ENCODE peak calls at places on chromosomes 1 and 21, in four cellular contexts. M is AG08396; C is stimulated activated CD8-positive, alpha-beta memory T cell treated with anti-CD3 and anti-CD28 coated beads, Interleukin-7, amount 100 ng/mL, for 1 hour; P is activated T-helper 1 cell treated with anti-CD3 and anti-CD28 coated beads, Interleukin-12 subunit alpha, Interleukin-12 subunit beta, Interleukin-2, Interleukin-4 antibody, amounts not matched to agents 30 ng/mL and 10 ng/mL and 1 ng/mL, durations not matched to agents 14 hours and 24 hours and 36 hours. J is an unnamed sample.

GRCh38 chr1:29456685-29457084 is 220.4 kb downstream of the PTPRU start:
- DNase-seq in M (no peak), C (no peak), P (no peak), J (no peak)

GRCh38 chr1:17250601-17251000 is 1.7 kb downstream of the PADI3 start:
- DNase-seq in M (no peak), C (no peak), P (no peak), J (no peak)

GRCh38 chr1:186225089-186225488 is 150.0 kb downstream of the TPR start:
- DNase-seq in M (no peak), C (no peak), P (no peak), J (no peak)

GRCh38 chr1:83626603-83627002 is 372.3 kb downstream of the TTLL7 start:
- DNase-seq in M (no peak), C (no peak), P (no peak), J (no peak)

GRCh38 chr1:205571747-205572146 is 60.1 kb downstream of the ELK4 start:
- DNase-seq in M (no peak), C (no peak), P (no peak), J (no peak)

GRCh38 chr21:34986561-34987533 is 62.3 kb downstream of the RUNX1 start:
- DNase-seq in M (no peak), C (peak), P (peak), J (no peak)

GRCh38 chr1:6614019-6614952 is 755 bp downstream of the PHF13 start:
- DNase-seq in M (peak), C (no peak), P (peak), J (no peak)

GRCh38 chr1:21638531-21639341 is 30.4 kb downstream of the RAP1GAP start:
- DNase-seq in M (peak), C (no peak), P (no peak), J (no peak)

GRCh38 chr1:155648207-155649147 is 38.5 kb downstream of the MSTO1 start:
- DNase-seq in M (peak), C (no peak), P (no peak), J (peak)

GRCh38 chr1:53121319-53122172 is 20.9 kb downstream of the SLC1A7 start:
- DNase-seq in M (peak), C (no peak), P (no peak), J (no peak)

GRCh38 chr1:16905856-16906702 is 10.3 kb downstream of the RNU1-2 start:
- DNase-seq in M (no peak), C (no peak), P (no peak), J (no peak)

GRCh38 chr1:170732262-170732595 is 68.3 kb downstream of the PRRX1 start:
- DNase-seq in M (peak), C (no peak), P (no peak), J (no peak)

GRCh38 chr21:34362670-34363069 is 1.1 kb upstream of the KCNE2 start:
- DNase-seq in M (no peak), C (no peak), P (no peak), J (no peak)

GRCh38 chr1:92879316-92879968 is 47.6 kb downstream of the RPL5 start:
- DNase-seq in M (no peak), C (no peak), P (no peak), J (no peak)

GRCh38 chr1:118898702-118899101 is 89.4 kb downstream of the TBX15 start:
- DNase-seq in M (no peak), C (no peak), P (no peak), J (no peak)

GRCh38 chr1:172002725-172003345 is 161.5 kb downstream of the DNM3 start:
- DNase-seq in M (peak), C (no peak), P (no peak), J (no peak)

GRCh38 chr1:172607145-172607544 is 51.8 kb upstream of the FASLG start:
- DNase-seq in M (no peak), C (no peak), P (no peak), J (no peak)

GRCh38 chr1:41502912-41503311 is 18.4 kb upstream of the EDN2 start:
- DNase-seq in M (no peak), C (no peak), P (no peak), J (no peak)

GRCh38 chr1:46244656-46245371 is 2.7 kb upstream of the RAD54L start:
- DNase-seq in M (peak), C (no peak), P (no peak), J (no peak)

GRCh38 chr1:226784081-226785049 is 45.3 kb upstream of the ITPKB start:
- DNase-seq in M (no peak), C (no peak), P (no peak), J (no peak)

GRCh38 chr21:15472641-15473040 is 257.1 kb upstream of the USP25 start:
- DNase-seq in M (no peak), C (no peak), P (no peak), J (no peak)

GRCh38 chr1:9715536-9716226 is 64.2 kb downstream of the PIK3CD start:
- DNase-seq in M (no peak), C (no peak), P (peak), J (no peak)

GRCh38 chr1:200771625-200772555 is 33.2 kb downstream of the CAMSAP2 start:
- DNase-seq in M (no peak), C (no peak), P (no peak), J (no peak)

GRCh38 chr1:247111636-247112478 is 7.7 kb upstream of the ZNF669 start:
- DNase-seq in M (peak), C (no peak), P (no peak), J (no peak)

GRCh38 chr1:220281159-220281574 is 8.9 kb upstream of the RAB3GAP2 start:
- DNase-seq in M (no peak), C (no peak), P (no peak), J (no peak)

GRCh38 chr1:40344597-40344996 is 27.5 kb upstream of the COL9A2 start:
- DNase-seq in M (peak), C (no peak), P (no peak), J (no peak)

GRCh38 chr21:42218836-42219605 is at the start of gene ABCG1:
- DNase-seq in M (peak), C (no peak), P (peak), J (no peak)

GRCh38 chr1:61504840-61505239 is 220.1 kb downstream of the TM2D1 start:
- DNase-seq in M (no peak), C (no peak), P (no peak), J (no peak)